ENCODE peak calls at places on chromosomes 4 and X, in nine cellular contexts. Y, B, R, H, I, S, N, V and Z are unnamed samples.

GRCh38 chr4:76016383-76016782 is 6.9 kb downstream of the CXCL10 start:
- DNase-seq in I (peak; percentile 8), V (no peak), S (no peak), B (no peak), H (no peak), R (no peak), N (no peak), Y (peak; percentile 70), Z (no peak)

GRCh38 chrX:28670074-28670473 is 82.8 kb downstream of the IL1RAPL1 start:
- DNase-seq in I (no peak), V (no peak), R (no peak), N (no peak), H (no peak), Y (no peak), B (no peak), S (no peak), Z (no peak)

GRCh38 chr4:182745268-182745667 is 171.9 kb downstream of the DCTD start:
- DNase-seq in R (no peak), I (no peak), B (no peak), V (no peak), H (no peak), Y (no peak), S (no peak), N (no peak), Z (no peak)

GRCh38 chrX:111483876-111484275 is 27.6 kb upstream of the SERTM2 start:
- DNase-seq in R (no peak), S (no peak), Y (no peak), N (no peak), V (no peak), B (no peak), I (no peak), H (no peak), Z (no peak)

GRCh38 chr4:163865010-163865409 is 370.5 kb downstream of the TMA16 start:
- DNase-seq in S (no peak), I (no peak), Y (no peak), H (no peak), R (no peak), B (no peak), V (no peak), N (no peak), Z (no peak)

GRCh38 chrX:76893930-76894329 is 466.4 kb downstream of the MAGEE1 start:
- DNase-seq in B (no peak), N (no peak), I (no peak), Y (no peak), S (no peak), H (no peak), R (no peak), V (no peak), Z (no peak)

GRCh38 chr4:72679666-72680065 is 110.6 kb upstream of the ADAMTS3 start:
- DNase-seq in Y (no peak), B (no peak), V (no peak), H (no peak), N (no peak), I (peak; percentile 39), S (no peak), R (no peak), Z (no peak)

GRCh38 chrX:51257490-51257889 is 75.1 kb upstream of the NUDT10 start:
- DNase-seq in I (no peak), V (no peak), B (no peak), S (no peak), R (no peak), N (no peak), H (no peak), Y (no peak), Z (no peak)

GRCh38 chr4:141642068-141642467 is 5.7 kb downstream of the IL15 start:
- DNase-seq in H (no peak), B (no peak), S (no peak), N (no peak), R (no peak), V (no peak), I (no peak), Y (no peak), Z (no peak)

GRCh38 chr4:79466621-79467020 is 58.6 kb upstream of the GK2 start:
- DNase-seq in B (no peak), R (no peak), Y (no peak), S (no peak), I (no peak), H (peak; percentile 30), V (no peak), N (no peak), Z (no peak)

GRCh38 chrX:68428431-68428830 is 4.9 kb downstream of the OPHN1 start:
- DNase-seq in N (no peak), S (no peak), Y (no peak), R (no peak), B (no peak), I (no peak), H (peak; percentile 8), V (no peak), Z (no peak)

GRCh38 chr4:26619784-26620183 is 35.9 kb downstream of the TBC1D19 start:
- DNase-seq in S (no peak), N (no peak), R (no peak), H (peak; percentile 53), B (no peak), V (no peak), Y (no peak), I (no peak), Z (no peak)

GRCh38 chr4:76741663-76742020 is 156.3 kb downstream of the SOWAHB start:
- DNase-seq in Y (no peak), N (no peak), R (no peak), V (no peak), H (no peak), S (no peak), I (no peak), B (no peak), Z (no peak)

GRCh38 chr4:168484626-168485025 is 4.3 kb upstream of the DDX60L start:
- DNase-seq in B (no peak), N (no peak), H (peak; percentile 75), S (no peak), V (no peak), I (no peak), R (no peak), Y (no peak), Z (no peak)

GRCh38 chrX:155086202-155086840 is 15.0 kb downstream of the BRCC3 start:
- DNase-seq in B (peak; percentile 30), Y (peak; percentile 50), H (peak; percentile 39), V (no peak), S (no peak), N (peak; percentile 66), R (no peak), I (peak; percentile 72), Z (no peak)

GRCh38 chrX:13167444-13168207 is 123.2 kb upstream of the FAM9C start:
- DNase-seq in B (no peak), Y (no peak), N (peak; percentile 78), H (no peak), R (no peak), S (no peak), I (no peak), V (no peak), Z (peak; percentile 65)

GRCh38 chr4:87251104-87251503 is 30.7 kb upstream of the KLHL8 start:
- DNase-seq in N (peak; percentile 52), V (no peak), I (no peak), Y (no peak), R (no peak), H (no peak), B (no peak), S (no peak), Z (no peak)

GRCh38 chr4:48268956-48269860 is at the start of gene TEC:
- DNase-seq in R (no peak), Y (peak; percentile 75), H (peak; percentile 49), S (peak; percentile 20), V (peak; percentile 80), I (peak; percentile 80), B (peak; percentile 37), N (peak; percentile 56), Z (peak; percentile 63)

GRCh38 chrX:9611436-9612145 is 146.7 kb downstream of the TBL1X start:
- DNase-seq in I (no peak), H (no peak), S (peak; percentile 44), B (no peak), N (peak; percentile 56), V (no peak), R (no peak), Y (no peak), Z (no peak)

GRCh38 chr4:15894923-15895411 is 43.6 kb downstream of the FGFBP1 start:
- DNase-seq in N (no peak), V (no peak), B (no peak), S (no peak), Y (no peak), H (no peak), R (no peak), I (no peak), Z (no peak)
- H3K4me1 ChIP-seq in N (peaks cover 27% of the 10 kb centered on the region), V (no peaks in the 10 kb centered on the region), B (no peaks in the 10 kb centered on the region), S (no peaks in the 10 kb centered on the region), Y (peaks cover 4% of the 10 kb centered on the region), H (peaks cover 2% of the 10 kb centered on the region), R (no peaks in the 10 kb centered on the region), I (peaks cover 6% of the 10 kb centered on the region), Z (no peaks in the 10 kb centered on the region)

DNA sequence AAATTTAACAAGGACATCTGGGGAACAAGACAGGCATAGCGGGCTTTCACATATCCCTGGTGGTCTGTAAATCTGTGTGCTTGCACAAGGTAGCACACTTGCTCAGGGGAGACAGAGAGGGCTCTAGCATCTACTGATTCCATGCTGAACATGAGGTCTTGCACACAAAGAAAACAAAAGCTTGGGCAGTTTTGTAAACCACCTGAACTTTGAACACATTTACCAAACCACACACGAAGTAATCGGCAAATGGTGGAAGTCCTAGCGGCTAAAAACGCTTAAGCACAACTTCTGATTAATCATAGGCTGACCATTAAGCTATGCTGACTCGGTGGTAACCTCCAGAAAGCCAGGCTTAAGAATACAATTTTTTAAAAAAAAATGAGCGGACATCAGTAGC is 52.8 kb downstream of the AKAP4 start:
- DNase-seq in R (no peak), I (no peak), Y (no peak), N (no peak), S (no peak), V (no peak), B (no peak), H (no peak), Z (no peak)
- H3K4me1 ChIP-seq in R (no peaks in the 10 kb centered on the region), I (no peaks in the 10 kb centered on the region), Y (no peaks in the 10 kb centered on the region), N (no peaks in the 10 kb centered on the region), S (no peaks in the 10 kb centered on the region), V (no peaks in the 10 kb centered on the region), B (no peaks in the 10 kb centered on the region), H (no peaks in the 10 kb centered on the region), Z (no peaks in the 10 kb centered on the region)

GRCh38 chr4:38084984-38085383 is 124.8 kb downstream of the PTTG2 start:
- DNase-seq in B (no peak), N (no peak), Y (no peak), I (no peak), R (no peak), V (no peak), H (no peak), S (no peak), Z (no peak)
- H3K4me1 ChIP-seq in B (no peaks in the 10 kb centered on the region), N (peaks cover 12% of the 10 kb centered on the region), Y (no peaks in the 10 kb centered on the region), I (peaks cover 30% of the 10 kb centered on the region), R (peaks cover 31% of the 10 kb centered on the region), V (peaks cover 2% of the 10 kb centered on the region), H (peaks cover 11% of the 10 kb centered on the region), S (peaks cover 21% of the 10 kb centered on the region), Z (peaks cover 50% of the 10 kb centered on the region)

DNA sequence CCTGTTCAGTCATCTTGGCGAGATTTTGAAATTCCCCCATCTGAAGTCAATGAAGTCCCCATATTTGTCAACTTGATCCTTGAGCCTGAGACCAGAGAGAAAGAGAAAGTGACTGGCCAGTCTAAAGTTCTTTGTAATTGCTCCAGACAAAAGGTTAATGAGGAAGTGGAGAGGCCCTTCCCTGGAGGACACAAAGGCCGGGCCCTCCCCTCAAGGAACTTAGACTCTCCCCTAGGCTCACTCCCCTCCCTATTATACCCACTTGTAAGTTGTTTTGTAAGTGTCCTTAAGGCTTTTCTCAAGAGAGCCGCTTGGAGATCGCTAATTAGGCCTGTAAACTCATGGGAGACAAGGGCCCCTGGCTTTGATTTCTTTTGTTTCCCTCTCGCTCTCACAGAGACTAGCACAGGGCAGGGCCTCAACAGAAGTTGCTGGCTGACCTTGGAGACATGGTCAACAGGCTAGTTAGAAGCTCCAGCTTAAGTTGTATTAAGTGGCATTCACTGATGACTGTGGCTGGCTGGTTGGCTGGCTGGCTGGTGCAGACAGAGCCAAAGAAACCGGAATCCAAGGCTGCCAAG is 20.3 kb upstream of the GPC4 start:
- DNase-seq in V (no peak), S (no peak), N (peak; percentile 37), R (no peak), Y (no peak), I (peak; percentile 19), B (no peak), H (no peak), Z (no peak)
- H3K4me1 ChIP-seq in V (no peaks in the 10 kb centered on the region), S (peaks cover 7% of the 10 kb centered on the region), N (peaks cover 20% of the 10 kb centered on the region), R (no peaks in the 10 kb centered on the region), Y (no peaks in the 10 kb centered on the region), I (peaks cover 27% of the 10 kb centered on the region), B (no peaks in the 10 kb centered on the region), H (no peaks in the 10 kb centered on the region), Z (no peaks in the 10 kb centered on the region)